ENCODE peak calls at places on chromosomes 3 and 15, in nine cellular contexts. L is ovary, I is H9, W is kidney, H is tibial nerve, U is endodermal cell, V is psoas muscle, J is tibial artery, T is IMR-90. K is an unnamed sample.

GRCh38 chr15:96352594-96353377 is 22.3 kb downstream of the NR2F2 start:
- DNase-seq in L (no peak), I (no peak), W (peak; percentile 66), H (no peak), U (no peak), V (no peak), J (no peak), T (peak; percentile 81), K (no peak)

GRCh38 chr15:60426870-60427528 is 29.2 kb upstream of the ANXA2 start:
- DNase-seq in L (no peak), I (no peak), W (no peak), H (no peak), U (no peak), V (no peak), J (no peak), T (peak; percentile 85), K (no peak)

GRCh38 chr3:126304704-126305103 is 52.5 kb downstream of the KLF15 start:
- DNase-seq in L (no peak), I (no peak), W (no peak), H (no peak), U (no peak), V (no peak), J (no peak), T (peak; percentile 84), K (peak; percentile 85)

GRCh38 chr3:100260081-100260684 is 609 bp upstream of the TBC1D23 start:
- DNase-seq in L (peak; percentile 73), I (peak; percentile 55), W (peak; percentile 77), H (no peak), U (peak; percentile 69), V (peak; percentile 81), J (peak; percentile 73), T (peak; percentile 51), K (no peak)

GRCh38 chr15:68784206-68784605 is 36.5 kb downstream of the ANP32A start:
- DNase-seq in L (no peak), I (peak; percentile 17), W (no peak), H (no peak), U (peak; percentile 41), V (no peak), J (peak; percentile 48), T (no peak), K (no peak)

GRCh38 chr3:194206375-194206774 is 70.4 kb downstream of the HES1 start:
- DNase-seq in L (peak; percentile 51), I (no peak), W (peak; percentile 83), H (no peak), U (no peak), V (peak; percentile 85), J (no peak), T (peak; percentile 2), K (no peak)

GRCh38 chr15:29747837-29748417 is 74.3 kb downstream of the TJP1 start:
- DNase-seq in L (no peak), I (no peak), W (no peak), H (no peak), U (no peak), V (no peak), J (no peak), T (peak; percentile 37), K (no peak)

GRCh38 chr15:40941078-40941527 is 12.0 kb downstream of the DLL4 start:
- DNase-seq in L (no peak), I (no peak), W (no peak), H (no peak), U (no peak), V (no peak), J (no peak), T (no peak), K (no peak)

GRCh38 chr3:131540821-131541220 is 38.0 kb upstream of the MRPL3 start:
- DNase-seq in L (no peak), I (no peak), W (no peak), H (no peak), U (no peak), V (no peak), J (no peak), T (no peak), K (no peak)

GRCh38 chr15:57506422-57506821 is 85.3 kb upstream of the MYZAP start:
- DNase-seq in L (no peak), I (peak; percentile 64), W (no peak), H (no peak), U (peak; percentile 77), V (no peak), J (no peak), T (no peak), K (no peak)

GRCh38 chr3:45241206-45241605 is 15.1 kb upstream of the TMEM158 start:
- DNase-seq in L (no peak), I (no peak), W (no peak), H (no peak), U (peak; percentile 80), V (no peak), J (no peak), T (no peak), K (no peak)

GRCh38 chr15:34984884-34985630 is 3.0 kb downstream of the ZNF770 start:
- DNase-seq in L (no peak), I (no peak), W (no peak), H (no peak), U (no peak), V (peak; percentile 65), J (no peak), T (peak; percentile 22), K (no peak)

GRCh38 chr15:34987982-34988873 is at the start of gene ZNF770:
- DNase-seq in L (peak; percentile 88), I (peak; percentile 81), W (peak; percentile 94), H (peak; percentile 62), U (peak; percentile 92), V (peak; percentile 90), J (peak; percentile 85), T (peak; percentile 75), K (no peak)

GRCh38 chr15:34987623-34987981 is 485 bp downstream of the ZNF770 start:
- DNase-seq in L (peak; percentile 45), I (no peak), W (no peak), H (no peak), U (no peak), V (no peak), J (no peak), T (no peak), K (no peak)

GRCh38 chr15:34987182-34987488 is 952 bp downstream of the ZNF770 start:
- DNase-seq in L (no peak), I (no peak), W (no peak), H (no peak), U (no peak), V (no peak), J (no peak), T (no peak), K (no peak)

GRCh38 chr15:34986326-34987181 is 1.5 kb downstream of the ZNF770 start:
- DNase-seq in L (no peak), I (no peak), W (no peak), H (no peak), U (no peak), V (no peak), J (no peak), T (no peak), K (no peak)
- H3K27ac ChIP-seq in L (no peak overlapping the region), I (no peak overlapping the region), W (peak overlapping the region; percentile 64), H (no peak overlapping the region), U (no peak overlapping the region), V (peak overlapping the region; percentile 98), J (peak overlapping the region; percentile 98), T (no peak overlapping the region), K (peak overlapping the region; percentile 88)

GRCh38 chr3:70996082-70996481 is 587.4 kb downstream of the FOXP1 start:
- DNase-seq in L (no peak), I (no peak), W (no peak), H (no peak), U (no peak), V (no peak), J (no peak), T (no peak), K (no peak)
- H3K27ac ChIP-seq in L (no peak overlapping the region), I (no peak overlapping the region), W (no peak overlapping the region), H (no peak overlapping the region), U (no peak overlapping the region), V (no peak overlapping the region), J (no peak overlapping the region), T (no peak overlapping the region), K (no peak overlapping the region)

GRCh38 chr3:129650256-129650872 is 43.9 kb upstream of the PLXND1 start:
- DNase-seq in L (peak; percentile 72), I (peak; percentile 82), W (no peak), H (peak; percentile 90), U (peak; percentile 93), V (peak; percentile 72), J (peak; percentile 81), T (peak; percentile 84), K (no peak)

GRCh38 chr3:129651316-129652202 is 45.1 kb upstream of the PLXND1 start:
- DNase-seq in L (peak; percentile 59), I (peak; percentile 71), W (no peak), H (no peak), U (peak; percentile 78), V (peak; percentile 65), J (no peak), T (peak; percentile 78), K (no peak)

GRCh38 chr3:129655326-129655725 is 48.9 kb upstream of the PLXND1 start:
- DNase-seq in L (no peak), I (no peak), W (no peak), H (no peak), U (no peak), V (no peak), J (no peak), T (no peak), K (no peak)

GRCh38 chr3:129654126-129654525 is 47.6 kb upstream of the PLXND1 start:
- DNase-seq in L (no peak), I (no peak), W (no peak), H (no peak), U (no peak), V (no peak), J (no peak), T (peak; percentile 68), K (no peak)

GRCh38 chr3:129653019-129653418 is 46.5 kb upstream of the PLXND1 start:
- DNase-seq in L (no peak), I (no peak), W (no peak), H (no peak), U (no peak), V (no peak), J (no peak), T (no peak), K (no peak)
- H3K27ac ChIP-seq in L (no peak overlapping the region), I (no peak overlapping the region), W (no peak overlapping the region), H (no peak overlapping the region), U (no peak overlapping the region), V (peak overlapping the region; percentile 56), J (no peak overlapping the region), T (no peak overlapping the region), K (peak overlapping the region; percentile 62)

GRCh38 chr3:170323371-170323770 is 34.1 kb upstream of the SKIL start:
- DNase-seq in L (no peak), I (no peak), W (no peak), H (no peak), U (no peak), V (no peak), J (no peak), T (no peak), K (no peak)

GRCh38 chr3:170321326-170322034 is 36.0 kb upstream of the SKIL start:
- DNase-seq in L (no peak), I (no peak), W (no peak), H (no peak), U (no peak), V (no peak), J (no peak), T (no peak), K (no peak)

GRCh38 chr3:170322501-170323328 is 34.8 kb upstream of the SKIL start:
- DNase-seq in L (no peak), I (no peak), W (no peak), H (no peak), U (no peak), V (no peak), J (no peak), T (no peak), K (no peak)

GRCh38 chr3:170320471-170321121 is 36.9 kb upstream of the SKIL start:
- DNase-seq in L (no peak), I (no peak), W (no peak), H (no peak), U (peak; percentile 71), V (no peak), J (no peak), T (peak; percentile 24), K (no peak)

GRCh38 chr3:170317954-170318353 is 39.6 kb upstream of the SKIL start:
- DNase-seq in L (no peak), I (no peak), W (no peak), H (no peak), U (no peak), V (no peak), J (no peak), T (no peak), K (no peak)
- H3K27ac ChIP-seq in L (no peak overlapping the region), I (no peak overlapping the region), W (no peak overlapping the region), H (no peak overlapping the region), U (no peak overlapping the region), V (no peak overlapping the region), J (no peak overlapping the region), T (no peak overlapping the region), K (no peak overlapping the region)

K was measured in epithelial cell of prostate.